ENCODE peak calls at places on chromosomes 12 and 14, in four cellular contexts. I is posterior cingulate gyrus; K is activated T-cell treated with anti-CD3 and anti-CD28 coated beads, Interleukin-2, amount 50 U/mL, for 72 hours; N is CD8-positive, alpha-beta memory T cell. Z is an unnamed sample.

GRCh38 chr14:55347040-55347439 is 64.6 kb downstream of the ATG14 start:
- DNase-seq in N (no peak), K (no peak), I (no peak), Z (no peak)

GRCh38 chr14:53894456-53894855 is 62.2 kb downstream of the BMP4 start:
- DNase-seq in N (no peak), K (no peak), I (no peak), Z (no peak)

GRCh38 chr12:124399622-124400021 is 104.7 kb downstream of the RFLNA start:
- DNase-seq in K (peak), N (peak), I (no peak), Z (no peak)

GRCh38 chr14:87994974-87995373 is 2.0 kb upstream of the GALC start:
- DNase-seq in I (no peak), N (no peak), K (peak), Z (no peak)

GRCh38 chr12:11812558-11813421 is 163.3 kb downstream of the ETV6 start:
- DNase-seq in I (peak), K (no peak), N (peak), Z (no peak)

GRCh38 chr12:109949089-109949488 is 47.1 kb downstream of the GIT2 start:
- DNase-seq in I (no peak), N (no peak), K (no peak), Z (no peak)

GRCh38 chr14:68240388-68240787 is 420.8 kb downstream of the RAD51B start:
- DNase-seq in K (no peak), N (no peak), I (no peak), Z (no peak)

GRCh38 chr12:110661337-110661972 is 27.5 kb downstream of the HVCN1 start:
- DNase-seq in K (peak), N (peak), I (no peak), Z (no peak)

GRCh38 chr12:10211101-10211974 is 1.3 kb upstream of the GABARAPL1 start:
- DNase-seq in N (no peak), I (no peak), K (no peak), Z (no peak)

GRCh38 chr14:52514046-52514811 is 38.1 kb downstream of the TXNDC16 start:
- DNase-seq in N (no peak), K (no peak), I (no peak), Z (no peak)

GRCh38 chr12:49342914-49343731 is 3.6 kb upstream of the DNAJC22 start:
- DNase-seq in K (peak), N (no peak), I (no peak), Z (no peak)

GRCh38 chr12:109475993-109476806 is 900 bp downstream of the KCTD10 start:
- DNase-seq in K (no peak), N (no peak), I (no peak), Z (no peak)

GRCh38 chr14:79417961-79418360 is 793.3 kb downstream of the DIO2 start:
- DNase-seq in I (no peak), N (no peak), K (no peak), Z (no peak)

GRCh38 chr12:129483494-129483893 is 420.3 kb downstream of the TMEM132D start:
- DNase-seq in I (no peak), N (no peak), K (no peak), Z (no peak)

GRCh38 chr14:100470523-100470897 is 116.7 kb downstream of the BEGAIN start:
- DNase-seq in I (no peak), K (no peak), N (no peak), Z (no peak)